ENCODE peak calls at places on chromosome 10, in seven cellular contexts. One of them, this sample, is unnamed.
A peak's percentile ranks its signal among the peaks of the same experiment; 100 is the strongest.

GRCh38 chr10:67519434-67519833 is 176.6 kb downstream of the CTNNA3 start:
- DNase-seq in AG08395: no peak
- DNase-seq in stomach: no peak
- DNase-seq in NCI-H526 treated with DMSO at 0.1 percent for 48 hours: no peak
- DNase-seq in central memory CD8-positive, alpha-beta T cell: no peak
- DNase-seq in heart left ventricle: no peak
- DNase-seq in amniotic epithelial cell: no peak
- DNase-seq in this sample: no peak

GRCh38 chr10:117983961-117984360 is 62.8 kb downstream of the RAB11FIP2 start:
- DNase-seq in central memory CD8-positive, alpha-beta T cell: no peak
- DNase-seq in stomach: no peak
- DNase-seq in heart left ventricle: no peak
- DNase-seq in amniotic epithelial cell: no peak
- DNase-seq in AG08395: no peak
- DNase-seq in NCI-H526 treated with DMSO at 0.1 percent for 48 hours: no peak
- DNase-seq in this sample: no peak

GRCh38 chr10:68598978-68599753 is 39.0 kb downstream of the TET1 start:
- DNase-seq in AG08395: peak; percentile 40
- DNase-seq in amniotic epithelial cell: peak; percentile 99
- DNase-seq in central memory CD8-positive, alpha-beta T cell: no peak
- DNase-seq in heart left ventricle: peak; percentile 51
- DNase-seq in stomach: peak; percentile 55
- DNase-seq in NCI-H526 treated with DMSO at 0.1 percent for 48 hours: peak; percentile 8
- DNase-seq in this sample: peak; percentile 49

GRCh38 chr10:91883549-91884542 is 25.4 kb downstream of the FGFBP3 start:
- DNase-seq in central memory CD8-positive, alpha-beta T cell: no peak
- DNase-seq in stomach: peak; percentile 43
- DNase-seq in amniotic epithelial cell: peak; percentile 75
- DNase-seq in AG08395: peak; percentile 47
- DNase-seq in NCI-H526 treated with DMSO at 0.1 percent for 48 hours: peak; percentile 23
- DNase-seq in heart left ventricle: peak; percentile 32
- DNase-seq in this sample: peak; percentile 25

GRCh38 chr10:83078160-83078559 is 1061.1 kb upstream of the GHITM start:
- DNase-seq in amniotic epithelial cell: no peak
- DNase-seq in AG08395: no peak
- DNase-seq in stomach: no peak
- DNase-seq in central memory CD8-positive, alpha-beta T cell: no peak
- DNase-seq in NCI-H526 treated with DMSO at 0.1 percent for 48 hours: no peak
- DNase-seq in heart left ventricle: no peak
- DNase-seq in this sample: no peak

GRCh38 chr10:127027786-127028185 is 122.6 kb downstream of the DOCK1 start:
- DNase-seq in amniotic epithelial cell: no peak
- DNase-seq in heart left ventricle: no peak
- DNase-seq in NCI-H526 treated with DMSO at 0.1 percent for 48 hours: no peak
- DNase-seq in AG08395: no peak
- DNase-seq in stomach: no peak
- DNase-seq in central memory CD8-positive, alpha-beta T cell: no peak
- DNase-seq in this sample: no peak

GRCh38 chr10:112202561-112203241 is 19.1 kb upstream of the GPAM start:
- DNase-seq in amniotic epithelial cell: peak; percentile 37
- DNase-seq in heart left ventricle: no peak
- DNase-seq in AG08395: peak; percentile 76
- DNase-seq in NCI-H526 treated with DMSO at 0.1 percent for 48 hours: no peak
- DNase-seq in central memory CD8-positive, alpha-beta T cell: no peak
- DNase-seq in stomach: no peak
- DNase-seq in this sample: no peak

GRCh38 chr10:36266923-36267322 is 624.8 kb upstream of the FZD8 start:
- DNase-seq in AG08395: no peak
- DNase-seq in stomach: no peak
- DNase-seq in amniotic epithelial cell: no peak
- DNase-seq in heart left ventricle: no peak
- DNase-seq in NCI-H526 treated with DMSO at 0.1 percent for 48 hours: no peak
- DNase-seq in central memory CD8-positive, alpha-beta T cell: no peak
- DNase-seq in this sample: no peak

GRCh38 chr10:132709471-132709951 is 76.4 kb downstream of the NKX6-2 start:
- DNase-seq in AG08395: no peak
- DNase-seq in heart left ventricle: no peak
- DNase-seq in amniotic epithelial cell: no peak
- DNase-seq in central memory CD8-positive, alpha-beta T cell: no peak
- DNase-seq in NCI-H526 treated with DMSO at 0.1 percent for 48 hours: no peak
- DNase-seq in stomach: no peak
- DNase-seq in this sample: no peak

GRCh38 chr10:113226404-113226803 is 276.4 kb downstream of the TCF7L2 start:
- DNase-seq in heart left ventricle: no peak
- DNase-seq in AG08395: no peak
- DNase-seq in central memory CD8-positive, alpha-beta T cell: no peak
- DNase-seq in NCI-H526 treated with DMSO at 0.1 percent for 48 hours: no peak
- DNase-seq in stomach: no peak
- DNase-seq in amniotic epithelial cell: no peak
- DNase-seq in this sample: no peak

GRCh38 chr10:61733358-61733940 is 70.7 kb downstream of the CABCOCO1 start:
- DNase-seq in amniotic epithelial cell: peak; percentile 58
- DNase-seq in heart left ventricle: no peak
- DNase-seq in central memory CD8-positive, alpha-beta T cell: no peak
- DNase-seq in stomach: no peak
- DNase-seq in NCI-H526 treated with DMSO at 0.1 percent for 48 hours: no peak
- DNase-seq in AG08395: peak; percentile 48
- DNase-seq in this sample: peak; percentile 16

GRCh38 chr10:125396651-125397050 is 236.3 kb upstream of the CTBP2 start:
- DNase-seq in AG08395: peak; percentile 44
- DNase-seq in central memory CD8-positive, alpha-beta T cell: no peak
- DNase-seq in amniotic epithelial cell: no peak
- DNase-seq in NCI-H526 treated with DMSO at 0.1 percent for 48 hours: no peak
- DNase-seq in heart left ventricle: no peak
- DNase-seq in stomach: no peak
- DNase-seq in this sample: no peak

GRCh38 chr10:47421057-47421952 is 37.2 kb upstream of the ZNF488 start:
- DNase-seq in stomach: no peak
- DNase-seq in central memory CD8-positive, alpha-beta T cell: no peak
- DNase-seq in AG08395: peak; percentile 38
- DNase-seq in amniotic epithelial cell: peak; percentile 85
- DNase-seq in heart left ventricle: no peak
- DNase-seq in NCI-H526 treated with DMSO at 0.1 percent for 48 hours: no peak
- DNase-seq in this sample: no peak

GRCh38 chr10:128714240-128714639 is 588.0 kb upstream of the MKI67 start:
- DNase-seq in AG08395: peak; percentile 21
- DNase-seq in stomach: no peak
- DNase-seq in heart left ventricle: no peak
- DNase-seq in NCI-H526 treated with DMSO at 0.1 percent for 48 hours: no peak
- DNase-seq in central memory CD8-positive, alpha-beta T cell: no peak
- DNase-seq in amniotic epithelial cell: no peak
- DNase-seq in this sample: no peak

GRCh38 chr10:117562220-117562619 is 19.7 kb downstream of the EMX2 start:
- DNase-seq in AG08395: no peak
- DNase-seq in central memory CD8-positive, alpha-beta T cell: no peak
- DNase-seq in heart left ventricle: no peak
- DNase-seq in stomach: no peak
- DNase-seq in NCI-H526 treated with DMSO at 0.1 percent for 48 hours: no peak
- DNase-seq in amniotic epithelial cell: no peak
- DNase-seq in this sample: no peak

GRCh38 chr10:132158122-132158741 is 28.5 kb upstream of the DPYSL4 start:
- DNase-seq in heart left ventricle: no peak
- DNase-seq in amniotic epithelial cell: no peak
- DNase-seq in central memory CD8-positive, alpha-beta T cell: peak; percentile 40
- DNase-seq in AG08395: no peak
- DNase-seq in stomach: no peak
- DNase-seq in NCI-H526 treated with DMSO at 0.1 percent for 48 hours: no peak
- DNase-seq in this sample: no peak

GRCh38 chr10:14326581-14326980 is 4.1 kb downstream of the FRMD4A start:
- DNase-seq in central memory CD8-positive, alpha-beta T cell: no peak
- DNase-seq in heart left ventricle: no peak
- DNase-seq in stomach: no peak
- DNase-seq in amniotic epithelial cell: peak; percentile 9
- DNase-seq in AG08395: no peak
- DNase-seq in NCI-H526 treated with DMSO at 0.1 percent for 48 hours: no peak
- DNase-seq in this sample: no peak

GRCh38 chr10:99329891-99330674 is 927 bp downstream of the CNNM1 start:
- DNase-seq in stomach: peak; percentile 48
- DNase-seq in NCI-H526 treated with DMSO at 0.1 percent for 48 hours: peak; percentile 18
- DNase-seq in AG08395: peak; percentile 24
- DNase-seq in central memory CD8-positive, alpha-beta T cell: no peak
- DNase-seq in heart left ventricle: no peak
- DNase-seq in amniotic epithelial cell: peak; percentile 5
- DNase-seq in this sample: no peak

GRCh38 chr10:8416755-8417154 is 362.3 kb downstream of the GATA3 start:
- DNase-seq in central memory CD8-positive, alpha-beta T cell: peak; percentile 52
- DNase-seq in AG08395: no peak
- DNase-seq in amniotic epithelial cell: no peak
- DNase-seq in NCI-H526 treated with DMSO at 0.1 percent for 48 hours: no peak
- DNase-seq in stomach: no peak
- DNase-seq in heart left ventricle: no peak
- DNase-seq in this sample: no peak

GRCh38 chr10:44749141-44749540 is 162.0 kb upstream of the TMEM72 start:
- DNase-seq in stomach: no peak
- DNase-seq in amniotic epithelial cell: no peak
- DNase-seq in NCI-H526 treated with DMSO at 0.1 percent for 48 hours: no peak
- DNase-seq in AG08395: no peak
- DNase-seq in heart left ventricle: no peak
- DNase-seq in central memory CD8-positive, alpha-beta T cell: no peak
- DNase-seq in this sample: no peak

GRCh38 chr10:85832988-85833387 is 533.6 kb downstream of the GRID1 start:
- DNase-seq in central memory CD8-positive, alpha-beta T cell: no peak
- DNase-seq in NCI-H526 treated with DMSO at 0.1 percent for 48 hours: no peak
- DNase-seq in AG08395: no peak
- DNase-seq in stomach: no peak
- DNase-seq in heart left ventricle: no peak
- DNase-seq in amniotic epithelial cell: no peak
- DNase-seq in this sample: no peak

GRCh38 chr10:104276192-104276591 is 7.2 kb downstream of the GSTO2 start:
- DNase-seq in central memory CD8-positive, alpha-beta T cell: no peak
- DNase-seq in amniotic epithelial cell: no peak
- DNase-seq in AG08395: no peak
- DNase-seq in heart left ventricle: no peak
- DNase-seq in stomach: no peak
- DNase-seq in NCI-H526 treated with DMSO at 0.1 percent for 48 hours: no peak
- DNase-seq in this sample: no peak

GRCh38 chr10:88735661-88736060 is 24.2 kb upstream of the LIPN start:
- DNase-seq in heart left ventricle: no peak
- DNase-seq in central memory CD8-positive, alpha-beta T cell: no peak
- DNase-seq in amniotic epithelial cell: no peak
- DNase-seq in NCI-H526 treated with DMSO at 0.1 percent for 48 hours: no peak
- DNase-seq in AG08395: no peak
- DNase-seq in stomach: no peak
- DNase-seq in this sample: no peak

GRCh38 chr10:89367529-89367928 is 10.3 kb upstream of the IFIT1B start:
- DNase-seq in NCI-H526 treated with DMSO at 0.1 percent for 48 hours: no peak
- DNase-seq in heart left ventricle: no peak
- DNase-seq in central memory CD8-positive, alpha-beta T cell: peak; percentile 17
- DNase-seq in amniotic epithelial cell: no peak
- DNase-seq in AG08395: peak; percentile 4
- DNase-seq in stomach: no peak
- DNase-seq in this sample: no peak

GRCh38 chr10:111983970-111984525 is 199.5 kb downstream of the GPAM start:
- DNase-seq in NCI-H526 treated with DMSO at 0.1 percent for 48 hours: no peak
- DNase-seq in heart left ventricle: no peak
- DNase-seq in amniotic epithelial cell: no peak
- DNase-seq in central memory CD8-positive, alpha-beta T cell: no peak
- DNase-seq in stomach: no peak
- DNase-seq in AG08395: no peak
- DNase-seq in this sample: no peak

GRCh38 chr10:89163265-89163995 is 43.7 kb downstream of the CH25H start:
- DNase-seq in central memory CD8-positive, alpha-beta T cell: peak; percentile 32
- DNase-seq in heart left ventricle: peak; percentile 23
- DNase-seq in stomach: peak; percentile 27
- DNase-seq in NCI-H526 treated with DMSO at 0.1 percent for 48 hours: no peak
- DNase-seq in amniotic epithelial cell: no peak
- DNase-seq in AG08395: peak; percentile 40
- DNase-seq in this sample: peak; percentile 30

GRCh38 chr10:75512534-75512933 is 81.1 kb downstream of the LRMDA start:
- DNase-seq in amniotic epithelial cell: peak; percentile 55
- DNase-seq in stomach: peak; percentile 61
- DNase-seq in NCI-H526 treated with DMSO at 0.1 percent for 48 hours: peak; percentile 91
- DNase-seq in AG08395: no peak
- DNase-seq in central memory CD8-positive, alpha-beta T cell: no peak
- DNase-seq in heart left ventricle: no peak
- DNase-seq in this sample: no peak

GRCh38 chr10:45398595-45398994 is 24.6 kb downstream of the ALOX5 start:
- DNase-seq in central memory CD8-positive, alpha-beta T cell: no peak
- DNase-seq in NCI-H526 treated with DMSO at 0.1 percent for 48 hours: no peak
- DNase-seq in heart left ventricle: no peak
- DNase-seq in stomach: no peak
- DNase-seq in amniotic epithelial cell: no peak
- DNase-seq in AG08395: no peak
- DNase-seq in this sample: no peak

GRCh38 chr10:78910886-78911285 is 157.9 kb upstream of the ZMIZ1 start:
- DNase-seq in NCI-H526 treated with DMSO at 0.1 percent for 48 hours: no peak
- DNase-seq in heart left ventricle: no peak
- DNase-seq in AG08395: no peak
- DNase-seq in amniotic epithelial cell: no peak
- DNase-seq in stomach: no peak
- DNase-seq in central memory CD8-positive, alpha-beta T cell: no peak
- DNase-seq in this sample: no peak

GRCh38 chr10:122271076-122271475 is at the start of gene BTBD16:
- DNase-seq in AG08395: no peak
- DNase-seq in stomach: no peak
- DNase-seq in NCI-H526 treated with DMSO at 0.1 percent for 48 hours: no peak
- DNase-seq in heart left ventricle: no peak
- DNase-seq in amniotic epithelial cell: no peak
- DNase-seq in central memory CD8-positive, alpha-beta T cell: no peak
- DNase-seq in this sample: no peak

GRCh38 chr10:127979017-127979416 is 72.1 kb downstream of the PTPRE start:
- DNase-seq in central memory CD8-positive, alpha-beta T cell: no peak
- DNase-seq in stomach: peak; percentile 15
- DNase-seq in amniotic epithelial cell: no peak
- DNase-seq in AG08395: no peak
- DNase-seq in NCI-H526 treated with DMSO at 0.1 percent for 48 hours: no peak
- DNase-seq in heart left ventricle: no peak
- DNase-seq in this sample: no peak

GRCh38 chr10:80487422-80487785 is 33.3 kb downstream of the TSPAN14 start:
- DNase-seq in central memory CD8-positive, alpha-beta T cell: no peak
- DNase-seq in stomach: peak; percentile 23
- DNase-seq in AG08395: no peak
- DNase-seq in NCI-H526 treated with DMSO at 0.1 percent for 48 hours: no peak
- DNase-seq in heart left ventricle: no peak
- DNase-seq in amniotic epithelial cell: no peak
- DNase-seq in this sample: no peak

GRCh38 chr10:103668351-103669242 is 175.1 kb downstream of the NEURL1 start:
- DNase-seq in heart left ventricle: peak; percentile 83
- DNase-seq in NCI-H526 treated with DMSO at 0.1 percent for 48 hours: no peak
- DNase-seq in amniotic epithelial cell: peak; percentile 36
- DNase-seq in central memory CD8-positive, alpha-beta T cell: no peak
- DNase-seq in stomach: peak; percentile 67
- DNase-seq in AG08395: peak; percentile 82
- DNase-seq in this sample: peak; percentile 48

This sample was measured in mucosa of gallbladder.